ENCODE peak calls at places on chromosomes 16 and 17, in eight cellular contexts. S is transverse colon; C is right lobe of liver; H is suprapubic skin; M is brain microvascular endothelial cell; B is GM13977; Y is CD8-positive, alpha-beta T cell; W is nephron progenitor cell. V is an unnamed sample.

GRCh38 chr17:16444258-16444886 is 29.0 kb downstream of the TRPV2 start:
- DNase-seq in S (no peak), C (no peak), H (no peak), M (no peak), B (no peak), Y (no peak), W (no peak), V (no peak)

GRCh38 chr17:11917415-11917814 is 79.9 kb downstream of the ZNF18 start:
- DNase-seq in S (no peak), C (no peak), H (no peak), M (no peak), B (no peak), Y (no peak), W (no peak), V (no peak)

GRCh38 chr17:79950711-79951110 is 85.0 kb downstream of the TBC1D16 start:
- DNase-seq in S (no peak), C (no peak), H (peak; percentile 46), M (no peak), B (no peak), Y (no peak), W (no peak), V (no peak)

GRCh38 chr16:50252874-50253510 is 13.4 kb upstream of the ADCY7 start:
- DNase-seq in S (no peak), C (no peak), H (no peak), M (no peak), B (no peak), Y (no peak), W (no peak), V (no peak)

GRCh38 chr17:13993106-13993505 is 76.2 kb upstream of the COX10 start:
- DNase-seq in S (no peak), C (no peak), H (no peak), M (no peak), B (no peak), Y (no peak), W (no peak), V (no peak)

GRCh38 chr16:49649013-49649785 is 206.7 kb downstream of the ZNF423 start:
- DNase-seq in S (no peak), C (no peak), H (no peak), M (peak; percentile 35), B (no peak), Y (no peak), W (no peak), V (no peak)

GRCh38 chr16:50745940-50746339 is 4.1 kb downstream of the CYLD start:
- DNase-seq in S (no peak), C (no peak), H (no peak), M (no peak), B (no peak), Y (no peak), W (no peak), V (no peak)

GRCh38 chr16:31427441-31428276 is 501 bp downstream of the COX6A2 start:
- DNase-seq in S (peak; percentile 45), C (peak; percentile 66), H (no peak), M (no peak), B (peak; percentile 80), Y (peak; percentile 59), W (no peak), V (peak; percentile 66)

GRCh38 chr16:3951861-3952332 is 71.4 kb upstream of the CREBBP start:
- DNase-seq in S (no peak), C (no peak), H (peak; percentile 11), M (no peak), B (no peak), Y (no peak), W (no peak), V (no peak)

GRCh38 chr17:7703584-7704574 is 1.1 kb upstream of the EFNB3 start:
- DNase-seq in S (no peak), C (no peak), H (peak; percentile 63), M (peak; percentile 38), B (no peak), Y (no peak), W (peak; percentile 81), V (no peak)

DNA sequence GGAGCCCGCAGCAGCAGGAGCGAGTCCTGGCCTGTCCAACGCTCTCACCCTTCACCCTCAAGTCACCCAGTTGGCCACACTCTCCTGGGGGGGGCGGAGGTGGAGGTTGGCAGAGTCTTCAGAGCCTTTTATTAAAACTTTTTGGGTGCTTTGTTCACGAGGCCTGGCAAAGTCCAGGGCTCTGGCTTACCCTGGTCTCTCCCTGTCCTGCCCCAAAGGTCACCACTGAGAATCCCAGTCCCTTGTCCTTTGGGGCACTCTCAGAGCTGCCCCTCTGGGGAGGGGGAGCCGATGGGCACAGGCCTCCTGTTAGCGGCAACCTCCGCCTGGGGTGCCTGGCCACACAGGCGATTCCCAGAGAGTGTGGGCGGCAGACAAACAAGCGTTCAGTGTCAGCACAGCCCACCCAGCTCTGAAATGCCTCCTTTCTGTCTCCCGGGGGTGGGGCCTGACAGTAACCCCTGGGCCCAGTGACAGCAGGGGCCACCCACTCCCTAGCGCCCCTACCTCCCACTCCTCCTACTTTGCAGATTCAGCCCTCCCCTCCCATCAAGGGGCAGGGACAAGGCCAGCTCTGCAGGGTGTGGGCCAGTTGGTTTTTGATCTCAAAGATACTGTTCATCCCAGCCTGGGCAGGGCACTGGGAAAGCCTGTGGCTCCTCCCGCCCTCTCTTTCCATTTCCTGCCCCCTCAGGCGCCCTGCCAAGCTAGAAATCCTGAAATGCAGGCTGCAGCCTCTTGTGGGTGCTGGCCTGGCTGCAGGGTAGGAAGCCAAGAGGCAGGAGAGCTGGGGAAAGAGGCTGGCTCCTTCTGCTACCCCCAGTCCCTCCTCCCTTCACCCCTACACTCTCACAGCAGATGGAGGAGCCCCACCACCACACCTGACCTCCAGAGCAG is 36.6 kb upstream of the EMP2 start:
- DNase-seq in S (peak; percentile 82), C (peak; percentile 74), H (peak; percentile 80), M (peak; percentile 1), B (no peak), Y (no peak), W (peak; percentile 42), V (no peak)
- TF ChIP-seq CTCF in S (no peak), C (no peak), H (no peak), M (peak; percentile 6), B (no peak), Y (no peak), W (no peak), V (no peak)

DNA sequence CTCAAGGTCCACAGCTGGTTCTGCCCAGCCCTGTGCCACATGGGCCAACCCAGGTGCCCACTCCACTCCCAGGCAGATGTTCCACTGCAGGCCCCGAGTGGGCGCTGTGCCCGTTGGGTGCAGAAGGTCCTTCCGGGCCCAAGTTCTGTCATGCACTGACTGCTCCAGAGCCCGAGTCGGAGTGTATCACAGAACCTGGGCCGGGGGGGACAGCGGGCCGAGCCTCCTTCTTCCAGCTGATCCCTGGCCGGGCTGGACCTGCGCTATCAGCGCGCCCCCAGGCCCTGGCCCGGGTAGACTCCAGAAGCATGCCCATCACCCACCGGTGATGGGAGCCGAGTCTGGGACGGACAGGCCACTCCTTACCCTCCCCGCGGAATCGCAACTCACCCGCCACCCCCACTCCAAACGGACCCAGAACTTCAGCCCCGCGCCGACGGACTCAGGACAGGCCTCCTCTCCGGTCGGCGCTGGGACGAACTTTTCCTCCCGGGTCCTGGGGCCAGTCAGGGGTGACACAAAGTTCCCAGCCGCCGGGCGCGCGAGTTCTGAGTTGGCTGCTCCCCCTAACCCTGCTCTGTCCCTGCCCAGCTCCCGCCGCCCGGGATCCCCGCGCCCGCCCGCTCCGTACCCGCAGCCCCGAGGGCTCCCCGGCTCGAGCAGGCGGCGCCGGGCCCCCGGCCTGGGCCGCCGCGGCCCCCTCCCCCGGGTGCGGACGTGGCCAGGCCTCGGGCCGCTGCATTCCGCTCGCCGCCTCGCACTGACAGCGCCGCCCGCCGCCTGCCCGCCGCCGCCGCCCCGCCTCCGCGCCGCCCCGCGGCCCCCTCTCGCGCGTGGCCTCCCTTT is at the start of gene COPZ2:
- DNase-seq in S (peak; percentile 69), C (peak; percentile 76), H (no peak), M (no peak), B (peak; percentile 62), Y (peak; percentile 51), W (peak; percentile 68), V (peak; percentile 63)
- TF ChIP-seq CTCF in S (peak; percentile 62), C (peak; percentile 52), H (peak; percentile 62), M (peak; percentile 81), B (peak; percentile 69), Y (peak; percentile 83), W (peak; percentile 37), V (peak; percentile 66)

GRCh38 chr17:47095268-47095667 is 93.8 kb downstream of the CDC27 start:
- DNase-seq in S (no peak), C (no peak), H (no peak), M (no peak), B (no peak), Y (no peak), W (no peak), V (no peak)

GRCh38 chr17:47099451-47099986 is 89.6 kb downstream of the CDC27 start:
- DNase-seq in S (peak; percentile 11), C (no peak), H (no peak), M (no peak), B (no peak), Y (no peak), W (no peak), V (no peak)

GRCh38 chr17:47096343-47096742 is 92.8 kb downstream of the CDC27 start:
- DNase-seq in S (no peak), C (no peak), H (no peak), M (no peak), B (no peak), Y (no peak), W (no peak), V (no peak)

GRCh38 chr17:47102914-47103313 is 86.2 kb downstream of the CDC27 start:
- DNase-seq in S (no peak), C (no peak), H (no peak), M (no peak), B (no peak), Y (no peak), W (no peak), V (no peak)

DNA sequence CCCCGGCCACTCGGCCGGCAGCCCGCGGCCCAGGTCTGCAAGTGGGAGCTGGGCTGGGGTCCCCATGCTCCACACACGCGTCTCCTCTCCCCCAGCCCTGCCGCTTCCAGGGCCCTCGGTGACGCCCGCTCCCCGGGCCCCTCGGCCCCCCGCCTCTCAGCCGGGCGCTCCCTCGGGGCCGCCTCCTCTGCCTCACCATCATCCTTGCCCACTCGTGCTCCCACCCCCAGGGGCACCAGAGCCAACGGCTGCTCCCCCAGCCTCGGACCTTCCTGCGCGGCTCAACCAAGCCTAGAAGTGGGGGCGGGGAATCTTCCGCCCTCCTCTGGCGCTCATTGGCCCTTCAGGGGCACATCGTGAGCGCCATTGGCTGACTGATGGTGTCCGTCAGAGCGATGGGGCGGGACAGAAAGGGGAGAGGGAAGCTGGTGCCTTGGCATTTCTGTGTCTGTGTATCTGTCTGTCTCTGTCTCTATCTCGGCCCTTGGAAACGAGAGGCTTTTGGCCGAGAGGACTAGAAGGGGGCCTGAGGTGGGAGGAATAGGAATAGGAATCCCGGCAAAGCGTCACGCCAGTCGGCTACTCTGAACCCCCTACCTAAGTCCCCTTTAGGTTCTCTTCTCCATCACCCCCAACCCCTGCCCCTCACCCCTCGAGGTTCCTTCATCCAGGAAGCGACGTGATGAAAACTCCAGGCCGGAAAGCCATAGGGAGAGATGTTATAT is 88.9 kb downstream of the CDC27 start:
- DNase-seq in S (peak; percentile 96), C (peak; percentile 91), H (peak; percentile 96), M (peak; percentile 91), B (peak; percentile 84), Y (peak; percentile 85), W (peak; percentile 93), V (peak; percentile 81)
- TF ChIP-seq CTCF in S (peak; percentile 34), C (no peak), H (no peak), M (no peak), B (no peak), Y (no peak), W (no peak), V (no peak)

DNA sequence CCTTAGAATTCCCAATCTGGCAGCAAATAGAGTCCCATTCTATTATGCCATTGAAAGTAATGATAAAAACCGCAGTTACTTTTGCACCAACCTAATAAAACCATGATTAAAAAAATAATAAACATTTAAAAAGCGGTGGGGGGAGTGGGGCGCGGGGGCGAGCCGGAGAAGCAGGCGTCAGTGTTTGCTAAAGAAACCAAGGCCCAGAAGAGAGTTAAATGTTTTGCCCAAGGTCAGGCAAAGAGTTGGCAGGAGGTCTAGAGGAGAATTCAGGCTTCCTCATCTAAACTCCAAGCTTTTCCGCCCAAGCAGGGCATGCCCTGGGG is 9.7 kb upstream of the PRSS22 start:
- DNase-seq in S (no peak), C (no peak), H (no peak), M (no peak), B (no peak), Y (no peak), W (no peak), V (no peak)
- TF ChIP-seq CTCF in S (no peak), C (no peak), H (no peak), M (no peak), B (no peak), Y (no peak), W (no peak), V (no peak)